ENCODE peak calls at places on chromosomes 6 and 20, in eight cellular contexts. One of them, this sample, is unnamed.

GRCh38 chr6:5626727-5627426 is 365.6 kb downstream of the FARS2 start:
- DNase-seq in activated CD8-positive, alpha-beta memory T cell treated with anti-CD3 and anti-CD28 coated beads for 24 hours: no peak
- DNase-seq in WTC11: no peak
- DNase-seq in mesendoderm: no peak
- DNase-seq in HFFc6: no peak
- DNase-seq in H54: no peak
- DNase-seq in fibroblast of the conjunctiva: no peak
- DNase-seq in B cell: peak
- DNase-seq in this sample: no peak

GRCh38 chr6:170004585-170005210 is 253.3 kb downstream of the ERMARD start:
- DNase-seq in activated CD8-positive, alpha-beta memory T cell treated with anti-CD3 and anti-CD28 coated beads for 24 hours: peak
- DNase-seq in WTC11: no peak
- DNase-seq in mesendoderm: peak
- DNase-seq in HFFc6: no peak
- DNase-seq in H54: no peak
- DNase-seq in fibroblast of the conjunctiva: no peak
- DNase-seq in B cell: no peak
- DNase-seq in this sample: no peak

GRCh38 chr20:62636446-62636845 is 5.9 kb upstream of the SLCO4A1 start:
- DNase-seq in activated CD8-positive, alpha-beta memory T cell treated with anti-CD3 and anti-CD28 coated beads for 24 hours: no peak
- DNase-seq in WTC11: no peak
- DNase-seq in mesendoderm: no peak
- DNase-seq in HFFc6: no peak
- DNase-seq in H54: no peak
- DNase-seq in fibroblast of the conjunctiva: no peak
- DNase-seq in B cell: no peak
- DNase-seq in this sample: no peak

GRCh38 chr6:56713285-56713684 is 70.6 kb upstream of the DST start:
- DNase-seq in activated CD8-positive, alpha-beta memory T cell treated with anti-CD3 and anti-CD28 coated beads for 24 hours: no peak
- DNase-seq in WTC11: no peak
- DNase-seq in mesendoderm: peak
- DNase-seq in HFFc6: peak
- DNase-seq in H54: no peak
- DNase-seq in fibroblast of the conjunctiva: no peak
- DNase-seq in B cell: no peak
- DNase-seq in this sample: peak

GRCh38 chr6:170316071-170316470 is 9.5 kb downstream of the FAM120B start:
- DNase-seq in activated CD8-positive, alpha-beta memory T cell treated with anti-CD3 and anti-CD28 coated beads for 24 hours: no peak
- DNase-seq in WTC11: no peak
- DNase-seq in mesendoderm: peak
- DNase-seq in HFFc6: no peak
- DNase-seq in H54: no peak
- DNase-seq in fibroblast of the conjunctiva: no peak
- DNase-seq in B cell: no peak
- DNase-seq in this sample: no peak

GRCh38 chr6:138374815-138375214 is 2.9 kb upstream of the SMIM28 start:
- DNase-seq in activated CD8-positive, alpha-beta memory T cell treated with anti-CD3 and anti-CD28 coated beads for 24 hours: no peak
- DNase-seq in WTC11: no peak
- DNase-seq in mesendoderm: no peak
- DNase-seq in HFFc6: no peak
- DNase-seq in H54: no peak
- DNase-seq in fibroblast of the conjunctiva: no peak
- DNase-seq in B cell: no peak
- DNase-seq in this sample: no peak

GRCh38 chr20:3461191-3461874 is 9.5 kb upstream of the ATRN start:
- DNase-seq in activated CD8-positive, alpha-beta memory T cell treated with anti-CD3 and anti-CD28 coated beads for 24 hours: no peak
- DNase-seq in WTC11: peak
- DNase-seq in mesendoderm: peak
- DNase-seq in HFFc6: no peak
- DNase-seq in H54: no peak
- DNase-seq in fibroblast of the conjunctiva: no peak
- DNase-seq in B cell: no peak
- DNase-seq in this sample: peak

GRCh38 chr6:27023664-27024063 is 223.8 kb upstream of the PRSS16 start:
- DNase-seq in activated CD8-positive, alpha-beta memory T cell treated with anti-CD3 and anti-CD28 coated beads for 24 hours: no peak
- DNase-seq in WTC11: no peak
- DNase-seq in mesendoderm: no peak
- DNase-seq in HFFc6: no peak
- DNase-seq in H54: no peak
- DNase-seq in fibroblast of the conjunctiva: no peak
- DNase-seq in B cell: no peak
- DNase-seq in this sample: no peak

GRCh38 chr6:11275598-11275997 is 43.1 kb upstream of the NEDD9 start:
- DNase-seq in activated CD8-positive, alpha-beta memory T cell treated with anti-CD3 and anti-CD28 coated beads for 24 hours: no peak
- DNase-seq in WTC11: no peak
- DNase-seq in mesendoderm: no peak
- DNase-seq in HFFc6: no peak
- DNase-seq in H54: no peak
- DNase-seq in fibroblast of the conjunctiva: no peak
- DNase-seq in B cell: peak
- DNase-seq in this sample: no peak

GRCh38 chr20:24662756-24663399 is 193.4 kb downstream of the SYNDIG1 start:
- DNase-seq in activated CD8-positive, alpha-beta memory T cell treated with anti-CD3 and anti-CD28 coated beads for 24 hours: no peak
- DNase-seq in WTC11: no peak
- DNase-seq in mesendoderm: no peak
- DNase-seq in HFFc6: no peak
- DNase-seq in H54: no peak
- DNase-seq in fibroblast of the conjunctiva: no peak
- DNase-seq in B cell: no peak
- DNase-seq in this sample: peak

GRCh38 chr6:41636803-41637178 is 1.5 kb upstream of the MDFI start:
- DNase-seq in activated CD8-positive, alpha-beta memory T cell treated with anti-CD3 and anti-CD28 coated beads for 24 hours: no peak
- DNase-seq in WTC11: peak
- DNase-seq in mesendoderm: peak
- DNase-seq in HFFc6: no peak
- DNase-seq in H54: peak
- DNase-seq in fibroblast of the conjunctiva: no peak
- DNase-seq in B cell: no peak
- DNase-seq in this sample: no peak

GRCh38 chr6:138572200-138572875 is 73.0 kb upstream of the NHSL1 start:
- DNase-seq in activated CD8-positive, alpha-beta memory T cell treated with anti-CD3 and anti-CD28 coated beads for 24 hours: no peak
- DNase-seq in WTC11: peak
- DNase-seq in mesendoderm: peak
- DNase-seq in HFFc6: peak
- DNase-seq in H54: no peak
- DNase-seq in fibroblast of the conjunctiva: peak
- DNase-seq in B cell: no peak
- DNase-seq in this sample: peak

GRCh38 chr20:38201356-38201755 is 36.3 kb upstream of the TGM2 start:
- DNase-seq in activated CD8-positive, alpha-beta memory T cell treated with anti-CD3 and anti-CD28 coated beads for 24 hours: no peak
- DNase-seq in WTC11: no peak
- DNase-seq in mesendoderm: peak
- DNase-seq in HFFc6: peak
- DNase-seq in H54: peak
- DNase-seq in fibroblast of the conjunctiva: peak
- DNase-seq in B cell: no peak
- DNase-seq in this sample: peak

GRCh38 chr6:167409689-167410088 is 84.8 kb downstream of the TTLL2 start:
- DNase-seq in activated CD8-positive, alpha-beta memory T cell treated with anti-CD3 and anti-CD28 coated beads for 24 hours: no peak
- DNase-seq in WTC11: no peak
- DNase-seq in mesendoderm: no peak
- DNase-seq in HFFc6: no peak
- DNase-seq in H54: no peak
- DNase-seq in fibroblast of the conjunctiva: no peak
- DNase-seq in B cell: no peak
- DNase-seq in this sample: no peak

GRCh38 chr6:159042003-159042823 is 2.6 kb downstream of the TAGAP start:
- DNase-seq in activated CD8-positive, alpha-beta memory T cell treated with anti-CD3 and anti-CD28 coated beads for 24 hours: peak
- DNase-seq in WTC11: peak
- DNase-seq in mesendoderm: peak
- DNase-seq in HFFc6: peak
- DNase-seq in H54: peak
- DNase-seq in fibroblast of the conjunctiva: peak
- DNase-seq in B cell: peak
- DNase-seq in this sample: peak

GRCh38 chr6:118892248-118893094 is 1.5 kb upstream of the ASF1A start:
- DNase-seq in activated CD8-positive, alpha-beta memory T cell treated with anti-CD3 and anti-CD28 coated beads for 24 hours: no peak
- DNase-seq in WTC11: no peak
- DNase-seq in mesendoderm: no peak
- DNase-seq in HFFc6: no peak
- DNase-seq in H54: no peak
- DNase-seq in fibroblast of the conjunctiva: no peak
- DNase-seq in B cell: no peak
- DNase-seq in this sample: peak

This sample was measured in AG10803.